ENCODE peak calls at places on chromosome 12, in four cellular contexts. G is gastrocnemius medialis, V is right lobe of liver, W is transverse colon. Q is an unnamed sample.

GRCh38 chr12:62841841-62842240 is 93.1 kb downstream of the PPM1H start:
- DNase-seq in W (no peak), G (no peak), V (no peak), Q (no peak)

GRCh38 chr12:130705174-130705880 is 10.8 kb downstream of the RIMBP2 start:
- DNase-seq in W (no peak), V (no peak), G (no peak), Q (no peak)

GRCh38 chr12:95857151-95857550 is 1.6 kb upstream of the SNRPF start:
- DNase-seq in G (no peak), V (no peak), W (no peak), Q (no peak)

GRCh38 chr12:67019070-67019469 is 250.1 kb upstream of the CAND1 start:
- DNase-seq in G (no peak), V (no peak), W (no peak), Q (no peak)

GRCh38 chr12:47783024-47783755 is 10.2 kb downstream of the SLC48A1 start:
- DNase-seq in W (no peak), V (peak; percentile 42), G (no peak), Q (no peak)

GRCh38 chr12:99920561-99920960 is 64.2 kb downstream of the ANKS1B start:
- DNase-seq in W (no peak), G (no peak), V (no peak), Q (no peak)

GRCh38 chr12:95760371-95760770 is 30.2 kb downstream of the NTN4 start:
- DNase-seq in W (no peak), G (no peak), V (no peak), Q (no peak)

GRCh38 chr12:110270125-110270962 is 10.7 kb upstream of the ATP2A2 start:
- DNase-seq in V (no peak), G (peak; percentile 87), W (no peak), Q (peak; percentile 70)

GRCh38 chr12:18651525-18651924 is 86.3 kb downstream of the PLCZ1 start:
- DNase-seq in V (no peak), W (no peak), G (no peak), Q (no peak)

GRCh38 chr12:121135320-121135719 is 2.6 kb downstream of the P2RX7 start:
- DNase-seq in V (no peak), G (no peak), W (no peak), Q (no peak)

GRCh38 chr12:121131941-121132341 is 735 bp upstream of the P2RX7 start:
- DNase-seq in G (no peak), W (no peak), V (peak; percentile 75), Q (no peak)

GRCh38 chr12:121133838-121134237 is 1.2 kb downstream of the P2RX7 start:
- DNase-seq in G (no peak), W (no peak), V (no peak), Q (no peak)

GRCh38 chr12:121130866-121131373 is 1.8 kb upstream of the P2RX7 start:
- DNase-seq in W (no peak), V (no peak), G (no peak), Q (no peak)

DNA sequence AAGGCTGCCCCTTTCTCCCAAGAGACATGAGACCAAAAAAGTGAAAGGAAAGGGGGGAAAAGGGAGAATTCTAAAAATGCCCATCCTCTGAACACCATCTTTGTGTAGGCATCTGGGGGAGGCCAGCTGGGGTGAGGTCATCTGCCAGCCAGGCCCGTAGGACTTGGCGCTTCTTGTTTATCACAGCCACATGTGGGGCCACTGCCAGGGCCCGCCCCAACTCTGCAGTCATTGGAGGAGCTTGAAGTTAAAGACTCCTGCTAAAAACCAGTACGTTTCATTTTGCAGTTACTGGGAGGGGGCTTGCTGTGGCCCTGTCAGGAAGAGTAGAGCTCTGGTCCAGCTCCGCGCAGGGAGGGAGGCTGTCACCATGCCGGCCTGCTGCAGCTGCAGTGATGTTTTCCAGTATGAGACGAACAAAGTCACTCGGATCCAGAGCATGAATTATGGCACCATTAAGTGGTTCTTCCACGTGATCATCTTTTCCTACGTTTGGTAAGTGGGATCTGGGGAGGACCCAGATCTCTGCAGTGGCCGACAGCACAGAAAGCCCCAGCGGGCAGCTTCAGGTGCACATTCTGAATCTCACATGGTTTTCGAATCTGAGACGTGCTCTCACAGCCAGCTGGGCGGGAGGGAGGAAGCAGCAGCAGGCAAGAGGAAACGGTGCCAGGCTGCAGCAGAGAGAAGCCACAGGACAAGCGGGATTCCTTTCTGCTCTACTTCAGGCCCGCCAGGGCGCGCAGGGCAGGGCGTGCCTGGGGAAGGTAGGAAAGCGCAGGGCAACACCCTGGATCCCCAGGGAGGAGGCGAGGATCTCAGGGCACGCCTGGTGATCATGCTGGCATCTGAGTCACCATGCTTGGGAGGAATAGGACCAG is at the start of gene P2RX7:
- DNase-seq in W (peak; percentile 82), V (peak; percentile 94), G (peak; percentile 40), Q (peak; percentile 94)
- TF ChIP-seq POLR2A in W (no peak), V (peak; percentile 49), G (no peak), Q (no peak)

DNA sequence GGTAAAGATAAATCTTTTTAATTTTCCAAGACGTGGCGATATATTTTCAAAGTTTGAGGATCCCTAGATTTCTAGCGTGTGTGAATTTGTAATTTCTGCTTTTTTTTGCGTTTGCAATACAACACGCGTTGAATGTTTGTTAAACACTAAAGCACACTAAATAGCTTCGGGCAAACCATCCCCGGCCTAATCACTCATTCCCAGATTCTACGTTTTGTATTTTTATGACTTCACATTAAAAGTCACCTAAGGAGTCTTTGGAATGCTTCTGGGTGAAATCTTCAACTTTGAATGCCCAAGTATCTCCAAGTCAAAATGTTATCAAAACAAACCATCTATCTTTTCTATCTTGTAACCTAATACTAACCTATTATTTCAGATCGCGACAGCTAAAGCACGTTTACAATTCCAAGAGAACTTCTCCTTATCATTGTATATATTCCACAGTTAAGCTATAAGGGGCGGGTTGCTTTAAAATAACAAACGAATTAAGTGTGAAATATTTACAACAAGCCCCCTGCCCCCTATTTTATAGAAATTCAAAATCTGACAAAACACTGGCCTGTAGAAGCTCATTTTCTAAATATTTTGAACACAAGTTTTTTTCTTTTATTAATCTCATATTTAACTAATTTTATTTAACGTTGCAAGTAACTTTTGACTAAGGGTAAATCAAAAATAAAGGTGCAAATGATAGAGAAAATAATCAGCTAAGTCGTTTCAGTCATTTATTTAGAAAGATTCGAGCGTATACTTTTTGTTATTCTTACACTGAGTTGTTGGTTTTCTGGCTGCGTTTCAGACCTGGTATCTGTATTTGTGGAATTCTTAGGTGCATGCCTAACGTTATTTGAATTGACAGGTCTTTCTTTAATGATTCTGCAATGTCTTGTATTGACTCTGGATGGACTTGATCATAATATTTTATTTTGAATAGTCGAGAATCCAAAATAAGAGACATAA is 1.2 kb downstream of the ALX1 start:
- DNase-seq in G (no peak), W (no peak), V (no peak), Q (no peak)
- TF ChIP-seq POLR2A in G (no peak), W (no peak), V (no peak), Q (no peak)

GRCh38 chr12:25810683-25811082 is 147.8 kb upstream of the RASSF8 start:
- DNase-seq in W (no peak), V (no peak), G (no peak), Q (no peak)

GRCh38 chr12:25811656-25812126 is 146.8 kb upstream of the RASSF8 start:
- DNase-seq in V (no peak), G (no peak), W (no peak), Q (no peak)

GRCh38 chr12:25808604-25809003 is 149.9 kb upstream of the RASSF8 start:
- DNase-seq in W (no peak), G (no peak), V (no peak), Q (no peak)

GRCh38 chr12:25813843-25814242 is 144.6 kb upstream of the RASSF8 start:
- DNase-seq in G (no peak), W (no peak), V (no peak), Q (no peak)

GRCh38 chr12:25812295-25812694 is 146.2 kb upstream of the RASSF8 start:
- DNase-seq in V (no peak), G (no peak), W (no peak), Q (no peak)
- TF ChIP-seq POLR2A in V (no peak), G (no peak), W (no peak), Q (no peak)

GRCh38 chr12:121793501-121793835 is at the start of gene RHOF:
- DNase-seq in W (peak; percentile 73), V (no peak), G (no peak), Q (no peak)
- TF ChIP-seq POLR2A in W (peak; percentile 53), V (no peak), G (no peak), Q (no peak)

Q was measured in testis.